ENCODE peak calls at places on chromosomes 13 and 19, in six cellular contexts. H is K562, V is GM12892, E is GM12878, W is H1, L is HepG2. N is an unnamed sample.

GRCh38 chr19:32977269-32977668 is 5.2 kb downstream of the FAAP24 start:
- DNase-seq in H (no peak), V (no peak), E (no peak), W (no peak), L (no peak), N (no peak)

GRCh38 chr13:97267418-97268059 is 45.4 kb downstream of the MBNL2 start:
- DNase-seq in H (no peak), V (no peak), E (no peak), W (peak), L (no peak), N (no peak)

GRCh38 chr13:39259371-39259770 is 221.1 kb downstream of the NHLRC3 start:
- DNase-seq in H (no peak), V (no peak), E (peak), W (no peak), L (no peak), N (no peak)

GRCh38 chr19:42028304-42029216 is 34.5 kb upstream of the ATP1A3 start:
- DNase-seq in H (peak), V (no peak), E (no peak), W (peak), L (no peak), N (no peak)

GRCh38 chr19:27773318-27774094 is 1439.4 kb downstream of the UQCRFS1 start:
- DNase-seq in H (no peak), V (no peak), E (no peak), W (no peak), L (no peak), N (no peak)

GRCh38 chr19:30450101-30450500 is 77.9 kb downstream of the ZNF536 start:
- DNase-seq in H (no peak), V (no peak), E (no peak), W (peak), L (no peak), N (no peak)

GRCh38 chr13:34678154-34678553 is 263.9 kb upstream of the NBEA start:
- DNase-seq in H (no peak), V (no peak), E (no peak), W (no peak), L (peak), N (no peak)

GRCh38 chr19:40599331-40600085 is 1.7 kb upstream of the LTBP4 start:
- DNase-seq in H (no peak), V (no peak), E (no peak), W (no peak), L (no peak), N (no peak)

GRCh38 chr19:23543351-23543750 is 143.7 kb downstream of the ZNF675 start:
- DNase-seq in H (no peak), V (no peak), E (no peak), W (no peak), L (no peak), N (no peak)

GRCh38 chr19:47511681-47512080 is 3.2 kb downstream of the NAPA start:
- DNase-seq in H (no peak), V (no peak), E (no peak), W (no peak), L (no peak), N (no peak)

GRCh38 chr19:21693399-21693798 is 74.0 kb downstream of the ZNF100 start:
- DNase-seq in H (no peak), V (no peak), E (no peak), W (no peak), L (no peak), N (no peak)

GRCh38 chr19:16571689-16572331 is 405 bp downstream of the SLC35E1 start:
- DNase-seq in H (no peak), V (no peak), E (no peak), W (no peak), L (no peak), N (peak)

GRCh38 chr13:99660101-99660500 is 158.8 kb downstream of the TM9SF2 start:
- DNase-seq in H (no peak), V (no peak), E (no peak), W (no peak), L (no peak), N (no peak)

GRCh38 chr13:99657848-99658265 is 156.6 kb downstream of the TM9SF2 start:
- DNase-seq in H (no peak), V (no peak), E (no peak), W (no peak), L (no peak), N (no peak)

GRCh38 chr13:99658266-99658991 is 157.2 kb downstream of the TM9SF2 start:
- DNase-seq in H (no peak), V (no peak), E (no peak), W (no peak), L (no peak), N (no peak)

GRCh38 chr13:99656843-99657506 is 155.7 kb downstream of the TM9SF2 start:
- DNase-seq in H (no peak), V (no peak), E (no peak), W (no peak), L (no peak), N (no peak)

GRCh38 chr13:99659234-99659633 is 158.0 kb downstream of the TM9SF2 start:
- DNase-seq in H (no peak), V (no peak), E (no peak), W (no peak), L (no peak), N (no peak)
- TF ChIP-seq TAF1 in H (no peak), V (no peak), E (no peak), W (no peak), L (no peak), N (no peak)

GRCh38 chr19:54530866-54531265 is 28.2 kb downstream of the LAIR2 start:
- DNase-seq in H (no peak), V (no peak), E (no peak), W (no peak), L (no peak), N (no peak)
- TF ChIP-seq POLR2AphosphoS5 in H (no peak), V (no peak), E (no peak), W (no peak), L (no peak), N (no peak)

DNA sequence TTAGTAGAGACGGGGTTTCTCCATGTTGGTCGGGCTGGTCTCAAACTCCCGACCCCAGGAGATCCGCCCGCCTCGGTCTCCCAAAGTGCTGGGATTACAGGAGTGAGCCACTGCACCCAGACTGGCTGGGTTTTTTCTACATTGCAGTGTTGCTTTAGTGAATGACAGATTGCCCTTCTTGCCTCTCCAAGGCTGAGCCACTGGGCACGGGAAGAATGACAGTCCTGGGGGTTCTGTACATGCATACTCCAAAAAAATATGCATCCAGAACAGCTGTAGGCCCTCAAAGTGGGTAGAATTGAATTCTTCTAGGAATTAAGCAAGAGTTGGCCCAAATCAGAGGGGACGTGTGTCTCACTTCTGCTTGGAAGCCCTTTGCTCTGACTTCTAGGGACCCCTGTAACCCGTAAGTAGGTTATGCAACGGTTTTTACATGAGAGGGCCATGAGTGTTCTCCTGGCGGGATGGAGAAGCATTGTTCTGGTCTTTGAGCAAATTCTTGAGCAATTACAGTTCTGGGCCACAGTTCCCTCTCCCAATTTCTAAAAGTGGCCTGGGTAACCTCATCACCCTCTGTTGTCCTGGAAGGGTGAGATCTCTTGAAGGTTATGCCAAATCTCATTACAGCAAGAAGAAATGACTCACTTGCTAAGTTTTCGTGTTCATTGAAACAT is 3.6 kb downstream of the ACTN4 start:
- DNase-seq in H (no peak), V (no peak), E (no peak), W (no peak), L (no peak), N (no peak)
- TF ChIP-seq POLR2A in H (no peak), V (no peak), E (no peak), W (no peak), L (no peak), N (no peak)

GRCh38 chr19:39411006-39411831 is 1.2 kb upstream of the PLEKHG2 start:
- DNase-seq in H (no peak), V (no peak), E (no peak), W (no peak), L (peak), N (no peak)
- TF ChIP-seq TAF1 in H (peak), V (no peak), E (no peak), W (no peak), L (no peak), N (no peak)

DNA sequence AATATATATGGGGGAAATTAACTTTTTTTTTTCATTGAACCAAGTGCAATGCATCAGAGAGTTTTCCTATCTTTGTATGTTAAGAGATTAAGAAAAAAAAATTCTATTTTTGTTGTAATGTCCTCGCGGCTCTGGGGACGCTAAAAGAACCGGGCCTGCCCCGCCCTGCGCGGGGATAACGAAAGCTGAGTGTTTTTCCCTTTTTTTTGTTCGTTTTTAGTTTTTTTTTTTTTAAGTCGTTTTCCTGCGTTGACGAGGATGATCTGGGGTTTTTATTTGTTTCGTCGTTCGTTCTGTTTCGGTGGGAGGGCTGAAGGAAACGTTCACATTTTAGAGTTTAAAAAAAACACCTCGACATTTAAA is 5.7 kb downstream of the LYL1 start:
- DNase-seq in H (no peak), V (no peak), E (no peak), W (no peak), L (no peak), N (no peak)
- TF ChIP-seq POLR2AphosphoS5 in H (no peak), V (no peak), E (no peak), W (no peak), L (no peak), N (no peak)

GRCh38 chr13:30422056-30422914 is at the start of gene UBE2L5:
- DNase-seq in H (peak), V (peak), E (no peak), W (no peak), L (peak), N (peak)

GRCh38 chr13:30418075-30418715 is 4.1 kb upstream of the UBE2L5 start:
- DNase-seq in H (no peak), V (no peak), E (no peak), W (no peak), L (no peak), N (no peak)

GRCh38 chr13:30418886-30419459 is 3.3 kb upstream of the UBE2L5 start:
- DNase-seq in H (no peak), V (no peak), E (no peak), W (no peak), L (no peak), N (no peak)

GRCh38 chr13:30423891-30424290 is 1.6 kb downstream of the UBE2L5 start:
- DNase-seq in H (no peak), V (no peak), E (no peak), W (no peak), L (no peak), N (no peak)

GRCh38 chr13:30421093-30422055 is 919 bp upstream of the UBE2L5 start:
- DNase-seq in H (peak), V (peak), E (no peak), W (no peak), L (no peak), N (peak)
- TF ChIP-seq POLR2A in H (no peak), V (no peak), E (peak), W (no peak), L (no peak), N (no peak)

GRCh38 chr13:59112375-59112774 is 1051.4 kb downstream of the DIAPH3 start:
- DNase-seq in H (no peak), V (no peak), E (no peak), W (no peak), L (no peak), N (no peak)

GRCh38 chr13:59111711-59112110 is 1052.0 kb downstream of the DIAPH3 start:
- DNase-seq in H (no peak), V (no peak), E (no peak), W (no peak), L (no peak), N (no peak)
- TF ChIP-seq TAF1 in H (no peak), V (no peak), E (no peak), W (no peak), L (no peak), N (no peak)

GRCh38 chr13:105167385-105167784 is 1368.1 kb downstream of the EFNB2 start:
- DNase-seq in H (no peak), V (no peak), E (no peak), W (no peak), L (no peak), N (no peak)

GRCh38 chr13:105165449-105166125 is 1369.9 kb downstream of the EFNB2 start:
- DNase-seq in H (no peak), V (no peak), E (peak), W (no peak), L (no peak), N (no peak)

GRCh38 chr13:105170438-105170837 is 1365.0 kb downstream of the EFNB2 start:
- DNase-seq in H (no peak), V (no peak), E (no peak), W (no peak), L (no peak), N (no peak)

GRCh38 chr13:105168295-105168694 is 1367.2 kb downstream of the EFNB2 start:
- DNase-seq in H (no peak), V (no peak), E (no peak), W (no peak), L (no peak), N (no peak)
- TF ChIP-seq POLR2AphosphoS5 in H (no peak), V (no peak), E (no peak), W (no peak), L (no peak), N (no peak)